ENCODE peak calls at places on chromosomes 13 and 19, in seven cellular contexts. P is heart left ventricle, V is uterus, W is ovary, H is prostate gland, C is IMR-90, M is spleen. A is an unnamed sample.

GRCh38 chr13:38902551-38902950 is 88.1 kb downstream of the STOML3 start:
- DNase-seq in P (no peak), V (no peak), W (no peak), H (no peak), C (no peak), M (no peak), A (no peak)

GRCh38 chr19:16160445-16160942 is 12.8 kb downstream of the CIB3 start:
- DNase-seq in P (no peak), V (no peak), W (no peak), H (no peak), C (no peak), M (no peak), A (no peak)

GRCh38 chr19:58554494-58555368 is at the start of gene CHMP2A:
- DNase-seq in P (peak), V (peak), W (peak), H (peak), C (peak), M (peak), A (peak)

GRCh38 chr13:30572859-30573275 is 44.9 kb upstream of the USPL1 start:
- DNase-seq in P (no peak), V (no peak), W (no peak), H (no peak), C (peak), M (no peak), A (peak)

GRCh38 chr13:35716186-35716585 is 239.7 kb upstream of the MAB21L1 start:
- DNase-seq in P (no peak), V (no peak), W (no peak), H (no peak), C (peak), M (no peak), A (no peak)

GRCh38 chr19:41192574-41193419 is at the start of gene CYP2S1:
- DNase-seq in P (no peak), V (no peak), W (no peak), H (no peak), C (peak), M (no peak), A (no peak)

GRCh38 chr19:2540251-2540645 is 64.3 kb downstream of the GADD45B start:
- DNase-seq in P (no peak), V (no peak), W (no peak), H (no peak), C (no peak), M (peak), A (no peak)

GRCh38 chr19:18423258-18424020 is 4.2 kb downstream of the SSBP4 start:
- DNase-seq in P (no peak), V (no peak), W (no peak), H (no peak), C (no peak), M (no peak), A (no peak)

GRCh38 chr19:7386308-7386707 is 37.6 kb downstream of the ARHGEF18 start:
- DNase-seq in P (no peak), V (no peak), W (no peak), H (no peak), C (no peak), M (no peak), A (no peak)

GRCh38 chr13:106178816-106179215 is 356.6 kb downstream of the EFNB2 start:
- DNase-seq in P (no peak), V (no peak), W (no peak), H (no peak), C (no peak), M (no peak), A (no peak)

GRCh38 chr13:42327725-42328124 is 55.8 kb downstream of the AKAP11 start:
- DNase-seq in P (no peak), V (no peak), W (no peak), H (no peak), C (no peak), M (no peak), A (no peak)

GRCh38 chr13:68808456-68808855 is 1299.2 kb upstream of the ATXN8OS start:
- DNase-seq in P (no peak), V (no peak), W (no peak), H (no peak), C (no peak), M (no peak), A (no peak)

GRCh38 chr13:32852568-32852967 is 163.7 kb upstream of the KL start:
- DNase-seq in P (no peak), V (no peak), W (no peak), H (no peak), C (peak), M (no peak), A (no peak)

GRCh38 chr19:13269348-13269747 is 119.1 kb downstream of the IER2 start:
- DNase-seq in P (no peak), V (no peak), W (no peak), H (no peak), C (no peak), M (no peak), A (no peak)

GRCh38 chr19:8840708-8841107 is 8.5 kb downstream of the MBD3L1 start:
- DNase-seq in P (no peak), V (no peak), W (no peak), H (no peak), C (no peak), M (no peak), A (no peak)

GRCh38 chr19:34236035-34236793 is 18.1 kb upstream of the GARRE1 start:
- DNase-seq in P (no peak), V (no peak), W (no peak), H (peak), C (peak), M (no peak), A (no peak)

GRCh38 chr13:77810891-77811290 is 107.7 kb downstream of the EDNRB start:
- DNase-seq in P (no peak), V (no peak), W (no peak), H (no peak), C (no peak), M (no peak), A (no peak)

GRCh38 chr19:6276447-6276846 is 3.3 kb downstream of the MLLT1 start:
- DNase-seq in P (no peak), V (peak), W (peak), H (no peak), C (peak), M (no peak), A (peak)

GRCh38 chr19:33404916-33405315 is 31.4 kb downstream of the CEBPG start:
- DNase-seq in P (no peak), V (no peak), W (no peak), H (no peak), C (no peak), M (peak), A (no peak)

GRCh38 chr13:31073859-31074718 is 87.6 kb downstream of the HSPH1 start:
- DNase-seq in P (no peak), V (no peak), W (no peak), H (peak), C (peak), M (no peak), A (no peak)

GRCh38 chr19:51389143-51389542 is 1.2 kb downstream of the C19orf84 start:
- DNase-seq in P (no peak), V (no peak), W (no peak), H (no peak), C (no peak), M (peak), A (no peak)

GRCh38 chr19:7579182-7579581 is 16.5 kb upstream of the CAMSAP3 start:
- DNase-seq in P (no peak), V (no peak), W (no peak), H (no peak), C (no peak), M (no peak), A (no peak)

GRCh38 chr19:39277598-39277997 is 9.4 kb downstream of the IFNL2 start:
- DNase-seq in P (no peak), V (no peak), W (no peak), H (no peak), C (no peak), M (no peak), A (no peak)

GRCh38 chr19:48284891-48285290 is 15.0 kb downstream of the ZNF114 start:
- DNase-seq in P (no peak), V (no peak), W (no peak), H (no peak), C (peak), M (no peak), A (no peak)

GRCh38 chr13:42991892-42992584 is at the start of gene EPSTI1:
- DNase-seq in P (peak), V (peak), W (peak), H (peak), C (peak), M (peak), A (peak)

GRCh38 chr13:45086484-45086883 is 33.8 kb upstream of the GTF2F2 start:
- DNase-seq in P (no peak), V (no peak), W (no peak), H (no peak), C (peak), M (no peak), A (no peak)

GRCh38 chr19:11041966-11042627 is 47.2 kb upstream of the LDLR start:
- DNase-seq in P (no peak), V (no peak), W (no peak), H (peak), C (no peak), M (no peak), A (no peak)

GRCh38 chr13:20815469-20815868 is 41.7 kb upstream of the EEF1AKMT1 start:
- DNase-seq in P (no peak), V (no peak), W (no peak), H (no peak), C (peak), M (no peak), A (no peak)

GRCh38 chr19:10769533-10770491 is 51.9 kb downstream of the DNM2 start:
- DNase-seq in P (peak), V (peak), W (peak), H (no peak), C (peak), M (no peak), A (no peak)

GRCh38 chr13:111876506-111876905 is 190.4 kb upstream of the SOX1 start:
- DNase-seq in P (no peak), V (no peak), W (no peak), H (no peak), C (no peak), M (no peak), A (no peak)

GRCh38 chr19:46861691-46862503 is 1.1 kb downstream of the ARHGAP35 start:
- DNase-seq in P (no peak), V (no peak), W (peak), H (no peak), C (no peak), M (no peak), A (peak)

GRCh38 chr13:29596064-29596418 is 553 bp upstream of the SLC7A1 start:
- DNase-seq in P (no peak), V (no peak), W (no peak), H (no peak), C (no peak), M (no peak), A (no peak)

GRCh38 chr19:18951721-18952281 is 10.8 kb upstream of the HOMER3 start:
- DNase-seq in P (no peak), V (no peak), W (no peak), H (no peak), C (no peak), M (no peak), A (no peak)

GRCh38 chr19:43765109-43765876 is 10.5 kb upstream of the SMG9 start:
- DNase-seq in P (peak), V (peak), W (peak), H (no peak), C (peak), M (peak), A (no peak)

GRCh38 chr13:28299941-28300340 is 161.6 kb downstream of the PAN3 start:
- DNase-seq in P (no peak), V (no peak), W (no peak), H (no peak), C (no peak), M (no peak), A (no peak)

GRCh38 chr13:72763411-72763810 is 18.3 kb downstream of the DIS3 start:
- DNase-seq in P (no peak), V (no peak), W (no peak), H (no peak), C (no peak), M (no peak), A (no peak)

GRCh38 chr13:36183901-36184300 is 30.5 kb downstream of the SOHLH2 start:
- DNase-seq in P (no peak), V (no peak), W (no peak), H (no peak), C (no peak), M (no peak), A (no peak)

GRCh38 chr19:11662278-11662677 is 65.0 kb downstream of the ZNF627 start:
- DNase-seq in P (no peak), V (no peak), W (no peak), H (no peak), C (no peak), M (no peak), A (no peak)

GRCh38 chr19:38004100-38004504 is 97.1 kb downstream of the SIPA1L3 start:
- DNase-seq in P (no peak), V (no peak), W (no peak), H (no peak), C (no peak), M (no peak), A (no peak)

GRCh38 chr19:38004505-38005223 is 97.7 kb downstream of the SIPA1L3 start:
- DNase-seq in P (peak), V (peak), W (peak), H (peak), C (peak), M (no peak), A (peak)

GRCh38 chr19:38001158-38001781 is 94.3 kb downstream of the SIPA1L3 start:
- DNase-seq in P (no peak), V (no peak), W (no peak), H (no peak), C (no peak), M (no peak), A (no peak)

GRCh38 chr19:38005224-38005614 is 98.2 kb downstream of the SIPA1L3 start:
- DNase-seq in P (peak), V (no peak), W (no peak), H (no peak), C (no peak), M (no peak), A (no peak)

DNA sequence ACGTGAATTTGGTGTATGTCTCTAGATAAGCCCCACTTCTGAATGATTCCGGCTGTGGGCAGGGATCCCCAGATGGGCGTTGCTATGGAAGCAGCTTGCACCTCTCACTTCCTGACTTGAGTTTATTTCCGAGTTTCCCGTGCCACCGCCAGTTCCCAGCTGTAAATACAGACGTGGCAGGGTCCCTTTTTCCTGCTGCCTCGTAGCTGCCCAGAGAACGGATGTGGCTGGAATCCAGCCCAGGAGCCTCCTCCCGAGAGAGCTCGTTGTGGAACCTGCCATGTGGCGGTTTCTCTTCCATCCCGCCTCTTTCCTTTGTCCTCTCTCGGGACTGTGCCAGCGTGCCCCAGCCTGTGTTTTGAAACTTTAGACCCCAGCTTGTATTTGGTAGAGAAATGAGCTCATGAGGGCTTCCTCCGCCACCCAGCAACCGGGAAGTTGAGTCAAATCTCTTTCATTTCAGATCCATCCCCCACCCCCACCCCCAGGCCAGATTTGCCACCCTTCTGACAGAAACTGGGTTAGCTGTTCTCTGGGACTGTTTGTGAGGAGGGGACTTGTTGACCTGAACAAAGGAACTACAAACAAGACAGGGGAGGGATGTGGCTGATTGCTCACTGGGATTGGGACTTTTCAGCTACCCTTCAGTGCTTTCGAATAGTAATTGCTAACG is 96.6 kb downstream of the SIPA1L3 start:
- DNase-seq in P (peak), V (peak), W (peak), H (peak), C (peak), M (peak), A (peak)
- TF ChIP-seq POLR2A in P (no peak), V (peak), W (no peak), H (no peak), C (peak), M (no peak), A (no peak)

GRCh38 chr13:79405501-79405830 is 589 bp downstream of the RBM26 start:
- DNase-seq in P (no peak), V (no peak), W (no peak), H (no peak), C (no peak), M (no peak), A (no peak)
- H3K4me3 ChIP-seq in P (peak), V (peak), W (peak), H (peak), C (peak), M (peak), A (peak)

DNA sequence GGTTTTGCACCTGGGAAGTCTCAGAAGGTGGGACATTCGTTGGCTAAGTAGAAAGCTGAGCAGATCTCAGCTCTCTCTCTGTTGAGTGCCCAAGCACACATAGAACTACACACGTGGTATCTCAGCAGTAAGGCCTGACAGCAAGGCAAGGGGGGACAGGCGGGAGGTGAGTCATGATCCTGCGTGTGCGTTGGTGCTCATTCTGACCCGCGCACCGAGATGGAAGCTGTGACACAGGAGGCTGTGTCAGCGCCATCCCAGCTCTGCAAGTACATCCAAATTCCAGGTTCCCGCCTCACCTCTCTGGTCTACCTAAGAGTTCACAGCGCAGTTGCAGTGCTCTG is 135.7 kb downstream of the USP12 start:
- DNase-seq in P (no peak), V (no peak), W (no peak), H (no peak), C (peak), M (no peak), A (no peak)
- H3K27ac ChIP-seq in P (no peak), V (no peak), W (no peak), H (no peak), C (peak), M (no peak), A (no peak)

GRCh38 chr19:55638864-55639359 is 1.9 kb upstream of the ZNF580 start:
- DNase-seq in P (no peak), V (no peak), W (no peak), H (no peak), C (peak), M (no peak), A (no peak)
- TF ChIP-seq POLR2A in P (no peak), V (no peak), W (no peak), H (no peak), C (no peak), M (no peak), A (no peak)